ENCODE peak calls at places on chromosome 6, in ten cellular contexts. G is amniotic stem cell; F is tibial nerve; J is HuH-7; E is germinal center; V is heart left ventricle; U is naive thymus-derived CD4-positive, alpha-beta T cell; B is GM20000; I is A549; X is CD4-positive, alpha-beta memory T cell. C is an unnamed sample.

GRCh38 chr6:83868639-83869038 is 9.2 kb downstream of the CYB5R4 start:
- DNase-seq in E (no peak), I (no peak), V (no peak), B (no peak), J (no peak), X (no peak), F (no peak), G (no peak), U (no peak), C (no peak)

GRCh38 chr6:134537146-134537555 is 219.2 kb upstream of the SGK1 start:
- DNase-seq in X (no peak), V (no peak), G (peak), B (no peak), I (peak), E (no peak), U (no peak), F (no peak), J (no peak), C (no peak)

GRCh38 chr6:32114853-32115252 is 5.7 kb upstream of the TNXB start:
- DNase-seq in E (no peak), B (no peak), V (peak), U (no peak), J (no peak), G (peak), X (no peak), F (no peak), I (no peak), C (no peak)

GRCh38 chr6:164695896-164696295 is 613.5 kb downstream of the C6orf118 start:
- DNase-seq in E (no peak), B (no peak), X (no peak), G (no peak), I (no peak), F (no peak), V (no peak), U (no peak), J (no peak), C (no peak)

GRCh38 chr6:69164564-69165252 is 529.6 kb downstream of the ADGRB3 start:
- DNase-seq in B (no peak), F (no peak), U (no peak), X (no peak), V (no peak), E (no peak), G (no peak), J (peak), I (no peak), C (no peak)

GRCh38 chr6:155587817-155588216 is 132.2 kb upstream of the NOX3 start:
- DNase-seq in X (no peak), I (no peak), B (no peak), V (no peak), U (no peak), J (no peak), G (no peak), F (no peak), E (no peak), C (no peak)

GRCh38 chr6:38264605-38265004 is 375.1 kb downstream of the BTBD9 start:
- DNase-seq in F (no peak), V (no peak), B (peak), E (no peak), J (peak), I (peak), X (no peak), G (no peak), U (no peak), C (no peak)

GRCh38 chr6:169798764-169799473 is 47.5 kb downstream of the ERMARD start:
- DNase-seq in U (no peak), E (no peak), I (no peak), X (no peak), V (no peak), B (no peak), F (no peak), J (no peak), G (no peak), C (no peak)

GRCh38 chr6:145756170-145756662 is 20.9 kb upstream of the EPM2A start:
- DNase-seq in E (no peak), B (no peak), V (no peak), F (peak), X (no peak), J (no peak), G (peak), I (no peak), U (no peak), C (no peak)

GRCh38 chr6:85865665-85866372 is 223.1 kb upstream of the SYNCRIP start:
- DNase-seq in E (peak), I (no peak), V (no peak), B (peak), X (no peak), J (no peak), G (peak), U (no peak), F (no peak), C (peak)

GRCh38 chr6:12163149-12163548 is 127.0 kb upstream of the EDN1 start:
- DNase-seq in B (peak), U (peak), J (no peak), G (no peak), F (no peak), I (no peak), V (no peak), E (no peak), X (peak), C (peak)

GRCh38 chr6:13553646-13554045 is 20.8 kb upstream of the SIRT5 start:
- DNase-seq in G (no peak), U (no peak), X (no peak), J (no peak), V (no peak), I (no peak), E (no peak), F (no peak), B (no peak), C (no peak)

GRCh38 chr6:36769161-36769675 is 70.0 kb downstream of the CPNE5 start:
- DNase-seq in U (no peak), I (no peak), X (no peak), G (no peak), F (no peak), V (peak), B (no peak), E (no peak), J (no peak), C (no peak)

GRCh38 chr6:36984581-36985383 is 1.2 kb downstream of the MTCH1 start:
- DNase-seq in E (no peak), U (peak), F (peak), B (no peak), V (no peak), G (peak), I (no peak), J (no peak), X (peak), C (peak)

GRCh38 chr6:339480-339879 is 47.2 kb downstream of the DUSP22 start:
- DNase-seq in U (peak), E (no peak), X (peak), F (no peak), J (no peak), G (no peak), B (no peak), V (no peak), I (no peak), C (peak)

GRCh38 chr6:33251390-33252012 is 20.2 kb downstream of the VPS52 start:
- DNase-seq in F (no peak), G (no peak), J (no peak), I (no peak), E (no peak), V (no peak), U (no peak), X (no peak), B (no peak), C (no peak)

GRCh38 chr6:24910331-24910849 is 25.4 kb downstream of the RIPOR2 start:
- DNase-seq in U (peak), F (no peak), B (peak), V (peak), I (no peak), J (no peak), E (peak), X (no peak), G (no peak), C (no peak)

GRCh38 chr6:2029130-2029794 is 216.1 kb downstream of the GMDS start:
- DNase-seq in B (no peak), I (no peak), J (no peak), U (no peak), E (no peak), F (no peak), X (no peak), G (no peak), V (no peak), C (no peak)

GRCh38 chr6:100105138-100105537 is 111.1 kb upstream of the MCHR2 start:
- DNase-seq in I (no peak), F (no peak), V (no peak), E (no peak), X (no peak), G (no peak), J (no peak), B (no peak), U (no peak), C (no peak)

GRCh38 chr6:130922922-130923321 is 95.7 kb downstream of the SMLR1 start:
- DNase-seq in F (no peak), U (no peak), X (no peak), B (no peak), E (no peak), G (no peak), I (no peak), J (no peak), V (no peak), C (no peak)

GRCh38 chr6:141403827-141404226 is 728.9 kb upstream of the GJE1 start:
- DNase-seq in X (no peak), G (no peak), J (no peak), V (no peak), B (no peak), I (no peak), E (no peak), F (peak), U (no peak), C (no peak)

GRCh38 chr6:97023982-97024381 is 99.5 kb downstream of the KLHL32 start:
- DNase-seq in V (no peak), U (no peak), B (no peak), X (no peak), G (no peak), F (no peak), I (no peak), J (no peak), E (no peak), C (no peak)

GRCh38 chr6:151389640-151390275 is 1.6 kb downstream of the ZBTB2 start:
- DNase-seq in J (peak), G (peak), B (peak), U (no peak), F (peak), E (peak), V (peak), X (no peak), I (peak), C (no peak)

GRCh38 chr6:3357669-3358068 is 98.9 kb downstream of the PSMG4 start:
- DNase-seq in B (no peak), E (no peak), J (no peak), I (no peak), U (no peak), V (no peak), F (no peak), X (no peak), G (no peak), C (no peak)

GRCh38 chr6:89057759-89058158 is 22.8 kb upstream of the PNRC1 start:
- DNase-seq in J (no peak), B (no peak), V (no peak), U (no peak), F (no peak), E (no peak), X (no peak), I (no peak), G (no peak), C (no peak)

GRCh38 chr6:16670183-16670582 is 91.1 kb downstream of the ATXN1 start:
- DNase-seq in U (no peak), V (peak), I (no peak), X (no peak), G (no peak), F (no peak), J (no peak), B (no peak), E (no peak), C (no peak)

GRCh38 chr6:3318821-3319540 is 60.2 kb downstream of the PSMG4 start:
- DNase-seq in V (no peak), J (no peak), G (no peak), F (no peak), I (no peak), X (no peak), B (no peak), E (no peak), U (no peak), C (no peak)

GRCh38 chr6:3228791-3229565 is 1.5 kb upstream of the TUBB2B start:
- DNase-seq in E (no peak), U (peak), V (no peak), J (no peak), G (no peak), B (peak), F (no peak), I (no peak), X (peak), C (no peak)

GRCh38 chr6:156582509-156582992 is 194.6 kb upstream of the ARID1B start:
- DNase-seq in B (no peak), X (no peak), G (no peak), I (no peak), U (no peak), E (no peak), F (no peak), J (no peak), V (no peak), C (no peak)

GRCh38 chr6:35343835-35344550 is 1.6 kb downstream of the PPARD start:
- DNase-seq in E (no peak), F (no peak), I (no peak), G (no peak), U (no peak), V (no peak), J (no peak), B (no peak), X (no peak), C (no peak)

GRCh38 chr6:33313105-33313708 is 671 bp downstream of the TAPBP start:
- DNase-seq in G (no peak), F (peak), U (peak), V (peak), I (no peak), X (peak), J (peak), E (peak), B (peak), C (no peak)